ENCODE peak calls at places on chromosomes 2 and 18, in eight cellular contexts. P, M, Y, Q, J, I, F and B are unnamed samples. For H3K4me1, the result is how much of the 10 kb centered on the place peaks cover.

GRCh38 chr2:86020984-86021383 is 84.7 kb downstream of the POLR1A start:
- DNase-seq in P (no peak), M (no peak), Y (peak), Q (peak), J (no peak), I (no peak), F (peak), B (no peak)

GRCh38 chr2:170771049-170771937 is 1.1 kb downstream of the ERICH2 start:
- DNase-seq in P (peak), M (peak), Y (no peak), Q (no peak), J (no peak), I (no peak), F (no peak), B (peak)

GRCh38 chr2:197113221-197113831 is 186.8 kb upstream of the PGAP1 start:
- DNase-seq in P (peak), M (peak), Y (no peak), Q (peak), J (peak), I (no peak), F (no peak), B (no peak)

GRCh38 chr2:190060626-190061025 is 1.9 kb downstream of the MSTN start:
- DNase-seq in P (no peak), M (no peak), Y (no peak), Q (no peak), J (no peak), I (no peak), F (no peak), B (no peak)

GRCh38 chr18:75360206-75360605 is 67.3 kb downstream of the SMIM21 start:
- DNase-seq in P (no peak), M (no peak), Y (no peak), Q (no peak), J (no peak), I (no peak), F (no peak), B (no peak)

GRCh38 chr18:2981212-2981728 is 31.7 kb downstream of the LPIN2 start:
- DNase-seq in P (no peak), M (no peak), Y (no peak), Q (peak), J (no peak), I (no peak), F (no peak), B (peak)

GRCh38 chr2:172437419-172438063 is 10.2 kb downstream of the ITGA6 start:
- DNase-seq in P (no peak), M (no peak), Y (no peak), Q (no peak), J (no peak), I (no peak), F (no peak), B (no peak)

GRCh38 chr2:162072181-162072702 is 1.8 kb downstream of the DPP4 start:
- DNase-seq in P (no peak), M (no peak), Y (no peak), Q (peak), J (no peak), I (no peak), F (no peak), B (no peak)

GRCh38 chr2:85353876-85354285 is 447 bp downstream of the RETSAT start:
- DNase-seq in P (no peak), M (peak), Y (peak), Q (peak), J (no peak), I (no peak), F (peak), B (peak)

GRCh38 chr2:157331696-157332095 is 6.1 kb upstream of the ERMN start:
- DNase-seq in P (no peak), M (no peak), Y (no peak), Q (no peak), J (no peak), I (no peak), F (no peak), B (no peak)

GRCh38 chr2:8616084-8616419 is 65.8 kb upstream of the ID2 start:
- DNase-seq in P (no peak), M (no peak), Y (no peak), Q (no peak), J (no peak), I (no peak), F (no peak), B (no peak)

GRCh38 chr2:47653909-47654789 is 128.8 kb upstream of the MSH6 start:
- DNase-seq in P (peak), M (peak), Y (peak), Q (no peak), J (peak), I (no peak), F (no peak), B (peak)

GRCh38 chr2:219469186-219469724 is 29.4 kb upstream of the GMPPA start:
- DNase-seq in P (no peak), M (peak), Y (no peak), Q (no peak), J (no peak), I (peak), F (no peak), B (no peak)

GRCh38 chr18:70490008-70490933 is 201.4 kb downstream of the SOCS6 start:
- DNase-seq in P (peak), M (peak), Y (no peak), Q (peak), J (peak), I (no peak), F (no peak), B (no peak)

GRCh38 chr2:84851876-84852275 is 29.0 kb downstream of the TRABD2A start:
- DNase-seq in P (no peak), M (no peak), Y (no peak), Q (no peak), J (no peak), I (no peak), F (no peak), B (no peak)

GRCh38 chr2:240564571-240565266 is 3.6 kb upstream of the RNPEPL1 start:
- DNase-seq in P (no peak), M (peak), Y (no peak), Q (no peak), J (no peak), I (no peak), F (no peak), B (no peak)

GRCh38 chr18:57687970-57688369 is 66.3 kb upstream of the NARS1 start:
- DNase-seq in P (no peak), M (peak), Y (no peak), Q (no peak), J (peak), I (no peak), F (no peak), B (no peak)

GRCh38 chr2:8487461-8487932 is 194.4 kb upstream of the ID2 start:
- DNase-seq in P (peak), M (no peak), Y (no peak), Q (no peak), J (no peak), I (no peak), F (no peak), B (no peak)

GRCh38 chr2:30527411-30527810 is 80.4 kb downstream of the LCLAT1 start:
- DNase-seq in P (no peak), M (no peak), Y (no peak), Q (no peak), J (no peak), I (no peak), F (no peak), B (no peak)

GRCh38 chr2:105390454-105390853 is 8.4 kb downstream of the FHL2 start:
- DNase-seq in P (no peak), M (no peak), Y (no peak), Q (peak), J (no peak), I (no peak), F (no peak), B (no peak)

GRCh38 chr2:105393373-105394055 is 5.3 kb downstream of the FHL2 start:
- DNase-seq in P (no peak), M (no peak), Y (no peak), Q (peak), J (no peak), I (no peak), F (peak), B (no peak)

GRCh38 chr2:105388971-105389381 is 9.9 kb downstream of the FHL2 start:
- DNase-seq in P (no peak), M (no peak), Y (no peak), Q (peak), J (no peak), I (no peak), F (no peak), B (no peak)

GRCh38 chr2:105391763-105392662 is 6.8 kb downstream of the FHL2 start:
- DNase-seq in P (no peak), M (no peak), Y (no peak), Q (peak), J (no peak), I (no peak), F (no peak), B (no peak)

DNA sequence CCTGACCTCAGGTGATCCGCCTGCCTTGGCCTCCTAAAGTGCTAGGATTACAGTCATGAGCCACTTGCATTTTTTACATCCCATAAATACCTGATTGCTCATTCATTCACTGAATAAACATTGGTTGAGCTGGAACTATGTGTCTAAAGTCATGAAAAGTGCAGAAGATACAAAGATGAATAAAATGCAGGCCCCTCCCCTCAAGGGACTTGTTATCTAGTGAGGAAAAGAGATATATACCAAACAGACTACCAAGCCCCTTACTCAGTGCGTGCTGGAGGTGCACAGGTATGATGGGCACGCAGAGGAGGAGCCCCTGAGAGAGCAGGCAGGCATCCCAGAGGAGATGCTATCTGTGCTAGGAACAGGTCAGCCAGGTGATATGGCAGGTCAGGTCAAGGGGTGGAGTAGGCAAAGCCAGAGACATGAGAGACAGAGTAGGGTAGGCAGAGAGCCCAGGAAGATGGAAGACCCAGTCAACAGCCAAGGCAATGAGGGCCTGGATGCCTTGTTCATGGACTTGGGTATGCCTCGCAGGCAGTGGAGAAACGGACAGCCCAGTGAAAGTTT is 7.7 kb downstream of the FHL2 start:
- DNase-seq in P (no peak), M (no peak), Y (no peak), Q (peak), J (no peak), I (no peak), F (no peak), B (no peak)
- H3K27ac ChIP-seq in P (no peak), M (no peak), Y (no peak), Q (peak), J (peak), I (no peak), F (peak), B (no peak)

GRCh38 chr2:241724259-241724974 is 10.0 kb upstream of the D2HGDH start:
- DNase-seq in P (peak), M (no peak), Y (no peak), Q (no peak), J (no peak), I (no peak), F (no peak), B (no peak)
- TF ChIP-seq CTCF in P (peak), M (peak), Y (peak), Q (peak), J (peak), I (no peak), F (peak), B (peak)

GRCh38 chr2:183022711-183023110 is 15.5 kb downstream of the NCKAP1 start:
- DNase-seq in P (no peak), M (no peak), Y (no peak), Q (no peak), J (no peak), I (no peak), F (no peak), B (no peak)
- H3K4me1 ChIP-seq in P (under half), M (under half), Y (under half), Q (under half), J (under half), I (under half), F (half or more), B (under half)

DNA sequence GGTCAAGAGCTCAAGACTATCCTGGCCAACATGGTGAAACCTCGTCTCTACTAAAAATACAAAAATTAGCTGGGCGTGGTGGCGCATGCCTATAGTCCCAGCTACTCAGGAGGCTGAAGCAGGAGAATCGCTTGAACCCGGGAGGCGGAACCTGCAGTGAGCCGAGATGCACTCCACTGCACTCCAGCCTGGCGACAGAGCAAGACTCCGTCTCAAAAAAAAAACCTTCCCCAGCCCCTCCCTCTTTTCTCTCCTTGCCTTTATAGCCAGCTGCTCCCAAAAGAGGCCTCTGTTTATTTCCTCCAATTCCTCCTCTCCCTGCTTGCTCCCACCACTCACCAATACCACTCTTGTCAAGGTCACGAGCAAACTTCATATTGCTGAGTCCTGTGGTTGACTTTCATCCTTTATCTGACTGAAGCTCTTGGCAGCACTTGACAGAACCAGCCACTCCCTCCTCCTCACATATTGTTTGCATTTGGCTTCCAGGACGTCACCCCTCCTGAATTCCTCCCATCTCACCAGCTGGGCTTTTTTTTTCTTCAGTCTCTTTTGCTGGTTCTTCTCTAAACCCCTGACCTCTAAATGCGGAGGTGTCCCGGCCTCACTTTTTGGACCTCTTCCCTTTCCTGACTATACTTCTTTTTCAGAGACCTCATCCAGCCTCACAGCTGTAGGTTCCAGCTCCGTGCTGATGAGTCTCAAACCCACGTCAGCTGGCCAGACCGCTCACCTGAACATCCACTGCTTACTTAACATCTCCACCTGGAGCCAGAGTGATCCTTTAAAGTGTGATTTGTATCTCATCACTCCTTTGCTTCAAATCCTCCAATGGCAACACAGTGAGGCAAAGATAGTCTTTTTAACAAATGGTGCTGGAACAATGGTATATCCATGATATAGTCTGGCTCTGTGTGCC is 84.6 kb upstream of the CAB39 start:
- DNase-seq in P (no peak), M (peak), Y (no peak), Q (no peak), J (peak), I (no peak), F (no peak), B (no peak)
- H3K27ac ChIP-seq in P (no peak), M (no peak), Y (no peak), Q (no peak), J (no peak), I (no peak), F (no peak), B (peak)

DNA sequence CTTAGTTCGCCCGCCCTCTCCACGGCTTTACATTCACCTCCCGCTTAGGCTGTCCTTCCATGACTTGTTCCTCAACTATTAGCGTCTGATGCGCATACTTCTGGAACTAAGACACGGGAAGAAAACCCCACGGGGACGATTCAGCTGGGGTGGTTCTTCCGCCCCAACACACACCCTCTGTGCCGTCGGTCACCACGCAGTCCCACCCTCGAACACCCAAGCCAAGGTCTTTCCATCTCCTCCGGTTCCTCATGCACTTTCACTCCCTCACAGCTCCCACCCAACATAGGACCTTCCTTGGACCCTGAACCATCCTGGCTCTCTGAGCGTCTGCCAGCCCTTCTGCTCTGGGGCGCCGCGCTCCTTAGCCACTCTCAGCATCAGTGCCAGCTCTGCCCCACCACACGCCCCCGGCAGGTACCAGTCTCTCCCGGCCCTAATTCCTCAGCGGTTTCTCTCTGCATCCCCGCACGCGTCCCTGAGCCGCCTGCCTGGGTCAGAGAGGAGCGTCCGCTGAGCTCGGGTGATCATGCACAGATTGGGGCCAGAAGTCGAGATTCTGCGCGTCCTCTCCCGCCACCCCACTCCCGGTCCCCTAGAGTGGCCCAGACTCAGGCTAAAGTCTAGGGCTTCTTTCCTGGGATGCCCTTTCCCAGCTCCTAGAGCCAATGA is 522 bp upstream of the SRD5A2 start:
- DNase-seq in P (peak), M (no peak), Y (no peak), Q (no peak), J (no peak), I (peak), F (no peak), B (no peak)
- TF ChIP-seq CTCF in P (no peak), M (no peak), Y (no peak), Q (no peak), J (no peak), I (no peak), F (no peak), B (no peak)